ENCODE peak calls at places on chromosomes 4 and X, in six cellular contexts. Q is IMR-90, D is K562, A is GM12878, X is SK-N-SH, S is HepG2. Y is an unnamed sample.

GRCh38 chrX:133444196-133444595 is 28.9 kb upstream of the GPC4 start:
- DNase-seq in S (no peak), X (no peak), Q (no peak), A (no peak), D (no peak), Y (no peak)

GRCh38 chr4:16231570-16232252 is 5.4 kb upstream of the TAPT1 start:
- DNase-seq in Q (no peak), D (no peak), A (no peak), X (no peak), S (no peak), Y (no peak)

GRCh38 chr4:121138014-121138413 is 26.1 kb downstream of the TNIP3 start:
- DNase-seq in S (no peak), D (no peak), Q (no peak), X (no peak), A (no peak), Y (no peak)

GRCh38 chrX:38891641-38892413 is 90.6 kb downstream of the MID1IP1 start:
- DNase-seq in X (no peak), Q (peak; percentile 75), D (no peak), S (no peak), A (no peak), Y (no peak)

GRCh38 chr4:139921551-139922184 is 232.3 kb downstream of the MAML3 start:
- DNase-seq in A (no peak), Q (no peak), D (no peak), S (peak; percentile 48), X (no peak), Y (no peak)

GRCh38 chr4:130071746-130072145 is 975.8 kb downstream of the C4orf33 start:
- DNase-seq in S (no peak), Q (no peak), X (no peak), D (no peak), A (no peak), Y (no peak)

GRCh38 chrX:73401591-73402266 is 45.1 kb upstream of the CDX4 start:
- DNase-seq in S (no peak), D (no peak), A (no peak), X (no peak), Q (no peak), Y (no peak)

GRCh38 chrX:42085836-42086235 is 162.5 kb upstream of the CASK start:
- DNase-seq in S (no peak), A (no peak), Q (no peak), D (no peak), X (no peak), Y (no peak)

GRCh38 chrX:103373581-103373980 is 2.8 kb upstream of the BEX3 start:
- DNase-seq in X (no peak), Q (no peak), A (no peak), S (no peak), D (no peak), Y (peak; percentile 40)

GRCh38 chr4:142408003-142408441 is 438.1 kb downstream of the INPP4B start:
- DNase-seq in S (no peak), Q (no peak), A (no peak), X (no peak), D (no peak), Y (peak; percentile 84)

GRCh38 chrX:16033336-16033735 is 90.0 kb upstream of the GRPR start:
- DNase-seq in Q (peak; percentile 69), X (no peak), A (no peak), D (no peak), S (no peak), Y (no peak)

GRCh38 chr4:81085291-81085690 is 54.8 kb downstream of the BMP3 start:
- DNase-seq in D (no peak), A (no peak), Q (no peak), S (no peak), X (no peak), Y (no peak)

GRCh38 chr4:25928320-25928955 is 14.4 kb downstream of the SMIM20 start:
- DNase-seq in D (no peak), X (no peak), Q (no peak), A (no peak), S (no peak), Y (no peak)

GRCh38 chr4:113444386-113444785 is 317.2 kb downstream of the CAMK2D start:
- DNase-seq in D (no peak), A (no peak), Q (peak; percentile 73), S (no peak), X (no peak), Y (no peak)

GRCh38 chr4:95466791-95467190 is 82.0 kb downstream of the UNC5C start:
- DNase-seq in Q (no peak), S (no peak), X (no peak), D (no peak), A (no peak), Y (peak; percentile 0)

GRCh38 chr4:43471950-43472349 is 579.4 kb downstream of the GRXCR1 start:
- DNase-seq in S (peak; percentile 30), D (no peak), X (no peak), A (no peak), Q (no peak), Y (peak; percentile 2)

GRCh38 chrX:141632124-141632523 is 42.6 kb downstream of the SPANXA2 start:
- DNase-seq in S (no peak), D (no peak), A (no peak), X (no peak), Q (no peak), Y (no peak)

GRCh38 chr4:83582289-83582756 is 46.4 kb downstream of the GPAT3 start:
- DNase-seq in S (no peak), X (no peak), A (no peak), Q (no peak), D (no peak), Y (no peak)

GRCh38 chr4:146545102-146545501 is 23.4 kb upstream of the SLC10A7 start:
- DNase-seq in A (no peak), Q (peak; percentile 29), D (peak; percentile 36), S (peak; percentile 27), X (peak; percentile 9), Y (peak; percentile 13)

GRCh38 chr4:2281575-2282343 is 19.9 kb upstream of the MXD4 start:
- DNase-seq in X (no peak), D (no peak), Q (no peak), A (peak; percentile 41), S (no peak), Y (no peak)

GRCh38 chr4:112279025-112279881 is 6.5 kb downstream of the TIFA start:
- DNase-seq in D (no peak), Q (peak; percentile 34), X (no peak), S (peak; percentile 62), A (no peak), Y (no peak)

GRCh38 chrX:40468033-40468979 is 112.5 kb upstream of the ATP6AP2 start:
- DNase-seq in Q (peak; percentile 5), S (peak; percentile 86), D (peak; percentile 54), X (peak; percentile 38), A (peak; percentile 47), Y (peak; percentile 66)

GRCh38 chrX:152601848-152602616 is 35.7 kb upstream of the GABRQ start:
- DNase-seq in D (peak; percentile 11), X (peak; percentile 6), S (peak; percentile 1), Q (no peak), A (no peak), Y (no peak)

GRCh38 chrX:153606503-153606902 is 7.6 kb upstream of the CCNQ start:
- DNase-seq in D (no peak), A (no peak), X (no peak), Q (no peak), S (no peak), Y (no peak)

GRCh38 chrX:130418740-130419139 is 17.0 kb downstream of the RBMX2 start:
- DNase-seq in Q (no peak), X (no peak), S (no peak), D (no peak), A (no peak), Y (no peak)

GRCh38 chr4:110487873-110488272 is 11.9 kb downstream of the ENPEP start:
- DNase-seq in S (peak; percentile 56), Q (no peak), D (no peak), X (no peak), A (no peak), Y (no peak)

GRCh38 chr4:177374966-177375365 is 65.3 kb downstream of the NEIL3 start:
- DNase-seq in S (no peak), Q (no peak), D (no peak), X (no peak), A (no peak), Y (no peak)

GRCh38 chr4:138311771-138312535 is 69.8 kb upstream of the SLC7A11 start:
- DNase-seq in D (no peak), A (no peak), S (no peak), X (no peak), Q (peak; percentile 28), Y (no peak)

GRCh38 chrX:8731579-8732395 is at the start of gene ANOS1:
- DNase-seq in Q (no peak), A (no peak), X (peak; percentile 58), S (no peak), D (no peak), Y (no peak)

GRCh38 chrX:46686003-46686645 is 72.8 kb downstream of the SLC9A7 start:
- DNase-seq in S (peak; percentile 11), D (peak; percentile 50), Q (peak; percentile 41), A (no peak), X (peak; percentile 41), Y (no peak)
- TF ChIP-seq SMC3 in S (peak; percentile 13), D (peak; percentile 59), Q (peak; percentile 46), A (peak; percentile 80), X (peak; percentile 76), Y (peak; percentile 67)

DNA sequence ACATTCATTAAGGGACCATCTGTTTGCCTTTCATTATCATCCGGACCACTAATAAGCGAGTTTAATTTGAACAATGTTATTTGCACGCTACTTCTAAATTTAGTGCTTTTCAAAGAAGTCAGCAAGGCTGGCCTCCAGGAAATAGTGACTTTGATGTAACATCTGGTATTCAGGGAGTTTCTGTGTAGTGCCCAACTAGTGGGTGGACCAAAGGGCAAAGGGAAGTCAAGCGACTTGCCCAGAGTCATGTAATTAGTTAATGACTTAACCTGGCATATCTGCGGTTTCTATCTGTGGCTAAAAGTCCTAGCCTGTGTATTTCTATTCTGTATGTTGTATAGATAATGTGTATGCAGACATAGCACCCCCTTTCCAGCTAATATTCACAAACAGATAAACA is 56.3 kb upstream of the LCORL start:
- DNase-seq in A (no peak), D (no peak), Q (no peak), X (no peak), S (no peak), Y (no peak)
- TF ChIP-seq SMC3 in A (no peak), D (no peak), Q (no peak), X (no peak), S (no peak), Y (no peak)

GRCh38 chr4:55348436-55348835 is 2.4 kb downstream of the SRD5A3 start:
- DNase-seq in X (no peak), D (no peak), A (no peak), S (no peak), Q (peak; percentile 82), Y (no peak)
- TF ChIP-seq SMC3 in X (no peak), D (no peak), A (no peak), S (no peak), Q (no peak), Y (no peak)

DNA sequence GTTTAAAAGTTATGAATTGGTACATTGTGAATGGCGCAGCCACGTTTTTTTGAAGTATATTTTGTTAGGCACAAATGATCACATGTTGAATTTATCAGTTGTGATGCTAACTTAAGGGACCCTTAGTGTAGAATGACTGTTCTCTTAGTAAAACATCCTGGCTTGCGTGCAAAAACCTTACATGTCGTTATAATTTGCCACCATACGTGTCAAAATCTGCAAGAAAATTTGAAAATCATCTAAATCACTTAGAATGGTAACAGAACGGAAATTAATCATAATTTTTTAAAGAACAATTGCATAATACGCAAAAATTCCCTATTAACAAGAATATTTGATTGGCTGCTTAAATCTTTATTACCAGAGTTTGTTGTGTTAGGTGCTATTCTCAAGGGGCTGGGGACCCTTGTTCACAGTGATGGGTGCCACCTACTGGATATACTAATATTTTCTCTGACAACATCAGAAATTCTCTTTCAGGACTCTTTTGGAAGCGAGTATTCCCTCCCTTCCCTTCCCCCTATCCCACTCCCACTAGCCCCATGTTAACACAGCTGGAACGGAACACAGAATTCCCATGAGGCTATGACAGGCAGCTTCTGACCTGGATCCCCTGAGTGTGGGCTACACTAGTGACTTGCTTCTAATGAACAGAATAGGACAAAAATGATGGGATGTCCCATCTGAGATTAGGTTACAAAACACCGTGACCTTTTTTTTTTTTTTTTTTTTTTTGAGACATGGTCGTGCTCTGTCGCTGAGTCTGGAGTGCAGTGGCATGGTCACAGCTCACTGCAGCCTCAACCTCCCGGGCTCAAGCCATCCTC is 71.8 kb downstream of the SUPT20HL2 start:
- DNase-seq in S (peak; percentile 31), D (peak; percentile 22), A (no peak), X (peak; percentile 71), Q (peak; percentile 39), Y (peak; percentile 48)
- TF ChIP-seq SMC3 in S (peak; percentile 19), D (peak; percentile 35), A (peak; percentile 56), X (peak; percentile 69), Q (peak; percentile 27), Y (peak; percentile 50)